ENCODE peak calls at places on chromosomes 6 and 20, in four cellular contexts. F is left lung, V is fibroblast of lung, Q is esophagus muscularis mucosa. E is an unnamed sample.
A peak's percentile ranks its signal among the peaks of the same experiment; 100 is the strongest.

GRCh38 chr6:111720931-111721496 is 115.3 kb upstream of the TRAF3IP2 start:
- DNase-seq in F (no peak), V (no peak), Q (no peak), E (no peak)

GRCh38 chr6:77683515-77683914 is 30.7 kb downstream of the MEI4 start:
- DNase-seq in F (no peak), V (no peak), Q (no peak), E (no peak)

GRCh38 chr6:128327890-128328289 is 192.5 kb downstream of the PTPRK start:
- DNase-seq in F (peak; percentile 8), V (no peak), Q (no peak), E (no peak)

GRCh38 chr20:4936851-4937412 is 64.4 kb downstream of the SLC23A2 start:
- DNase-seq in F (no peak), V (no peak), Q (no peak), E (no peak)

GRCh38 chr20:61514018-61514755 is 262.1 kb downstream of the CDH4 start:
- DNase-seq in F (no peak), V (no peak), Q (no peak), E (no peak)

GRCh38 chr20:38242848-38243449 is 17.6 kb downstream of the KIAA1755 start:
- DNase-seq in F (no peak), V (no peak), Q (no peak), E (no peak)

GRCh38 chr20:56003966-56004365 is 1.4 kb downstream of the CBLN4 start:
- DNase-seq in F (peak; percentile 85), V (peak; percentile 0), Q (no peak), E (no peak)

GRCh38 chr20:51131806-51132205 is 108.9 kb upstream of the KCNG1 start:
- DNase-seq in F (no peak), V (no peak), Q (no peak), E (no peak)

GRCh38 chr6:15266423-15266996 is 20.6 kb downstream of the JARID2 start:
- DNase-seq in F (no peak), V (no peak), Q (no peak), E (no peak)
- H3K4me3 ChIP-seq in F (no peak overlapping the region), V (no peak overlapping the region), Q (no peak overlapping the region), E (no peak overlapping the region)

GRCh38 chr20:62786100-62786499 is 10.2 kb upstream of the MRGBP start:
- DNase-seq in F (no peak), V (no peak), Q (no peak), E (no peak)

GRCh38 chr20:62788607-62789006 is 7.7 kb upstream of the MRGBP start:
- DNase-seq in F (no peak), V (no peak), Q (no peak), E (no peak)

GRCh38 chr20:62787866-62788265 is 8.4 kb upstream of the MRGBP start:
- DNase-seq in F (no peak), V (no peak), Q (no peak), E (no peak)

GRCh38 chr20:62785381-62785780 is 10.9 kb upstream of the MRGBP start:
- DNase-seq in F (no peak), V (no peak), Q (no peak), E (no peak)

DNA sequence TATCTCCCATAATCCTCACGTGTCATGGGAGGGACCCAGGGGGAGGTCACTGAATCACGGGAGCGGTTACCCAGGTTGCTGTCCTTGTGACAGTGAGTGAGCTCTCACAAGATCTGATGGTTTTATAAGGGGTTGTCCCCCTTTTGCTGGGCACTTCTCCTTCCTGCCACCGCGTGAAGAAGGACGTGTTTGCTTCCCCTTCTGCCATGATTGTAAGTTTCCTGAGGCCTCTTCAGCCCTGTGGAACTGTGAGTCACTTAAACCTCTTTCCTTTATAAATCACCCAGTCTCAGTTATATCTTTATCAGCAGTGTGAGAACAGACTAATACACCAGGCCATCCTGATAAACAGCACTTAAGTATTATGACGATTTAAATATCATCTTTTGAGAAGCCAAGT is 8.9 kb upstream of the MRGBP start:
- DNase-seq in F (no peak), V (no peak), Q (no peak), E (no peak)
- TF ChIP-seq CTCF in F (no peak), V (no peak), Q (no peak), E (no peak)

DNA sequence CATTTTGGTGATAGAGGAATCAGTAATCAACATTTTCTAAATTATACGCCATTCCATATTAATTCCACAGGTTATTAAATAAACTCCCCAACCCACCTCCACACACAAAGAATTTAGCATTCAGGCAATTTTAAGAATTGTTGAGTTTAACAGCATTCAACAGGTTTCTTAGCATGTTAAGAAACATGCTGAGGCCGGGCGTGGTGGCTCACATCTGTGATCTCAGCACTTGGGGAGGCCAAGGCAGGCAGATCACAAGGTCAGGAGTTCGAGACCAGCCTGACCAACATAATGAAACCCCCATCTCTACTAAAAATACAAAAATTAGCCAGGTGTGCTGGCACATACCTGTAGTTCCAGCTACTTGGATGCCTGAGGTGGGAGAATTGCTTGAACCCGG is 64.0 kb upstream of the PHACTR2 start:
- DNase-seq in F (no peak), V (no peak), Q (no peak), E (no peak)
- H3K4me3 ChIP-seq in F (peak overlapping the region; percentile 13), V (no peak overlapping the region), Q (no peak overlapping the region), E (no peak overlapping the region)

GRCh38 chr6:145895802-145896201 is 68.4 kb downstream of the SHPRH start:
- DNase-seq in F (no peak), V (no peak), Q (no peak), E (peak; percentile 15)
- TF ChIP-seq CTCF in F (no peak), V (peak; percentile 35), Q (no peak), E (peak; percentile 28)

GRCh38 chr6:34416877-34417371 is 8.9 kb downstream of the RPS10 start:
- DNase-seq in F (no peak), V (no peak), Q (no peak), E (no peak)
- H3K4me3 ChIP-seq in F (no peak overlapping the region), V (no peak overlapping the region), Q (no peak overlapping the region), E (no peak overlapping the region)

DNA sequence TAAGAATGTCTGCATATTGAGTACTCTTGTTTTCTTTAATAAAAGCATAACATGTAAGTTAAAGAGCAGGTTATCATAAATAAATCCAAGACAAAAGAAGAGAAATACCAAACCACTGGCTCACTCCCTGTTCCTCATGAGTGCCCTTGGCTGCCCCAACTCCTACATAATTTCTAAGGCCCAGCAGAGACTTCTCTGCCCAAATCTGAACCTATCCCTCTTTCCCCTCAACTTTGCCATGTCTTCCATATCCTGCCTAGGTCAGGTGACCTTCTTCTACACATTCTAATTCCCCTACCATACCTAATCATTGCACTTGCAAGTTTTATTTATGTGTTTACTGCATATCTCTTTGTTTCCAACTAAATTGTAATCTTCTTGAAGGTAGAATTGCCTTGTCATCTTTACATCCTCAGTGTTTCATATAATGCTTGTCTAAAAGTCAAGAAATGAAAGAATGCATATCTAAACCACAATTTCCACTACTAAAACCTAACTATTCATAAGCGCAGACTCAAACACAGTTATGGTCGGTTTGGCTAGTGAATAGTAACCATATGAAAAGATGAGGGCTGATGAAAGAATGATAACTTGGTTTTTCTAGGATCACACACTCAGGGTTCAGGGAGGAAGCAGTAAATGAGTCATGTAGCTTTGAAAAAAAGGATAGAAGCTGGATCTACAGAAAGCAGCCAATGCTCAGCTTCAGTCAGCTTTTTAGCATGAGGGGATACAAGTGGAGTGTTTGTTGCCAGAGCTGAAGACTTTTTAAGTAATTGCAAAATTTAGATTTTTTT is 53.3 kb upstream of the EYA4 start:
- DNase-seq in F (no peak), V (peak; percentile 80), Q (no peak), E (peak; percentile 71)
- TF ChIP-seq CTCF in F (no peak), V (no peak), Q (no peak), E (no peak)